ENCODE peak calls at places on chromosomes 4 and X, in seven cellular contexts. E is pancreas; B is right cardiac atrium; M is CD8-positive, alpha-beta memory T cell; F is sigmoid colon; G is aorta; I is body of pancreas. L is an unnamed sample.
A peak's percentile ranks its signal among the peaks of the same experiment; 100 is the strongest.

GRCh38 chr4:37477126-37477525 is 209.1 kb downstream of the RELL1 start:
- DNase-seq in E (no peak), B (no peak), M (no peak), F (no peak), G (no peak), I (no peak), L (no peak)

GRCh38 chr4:148152868-148153630 is 289.2 kb downstream of the NR3C2 start:
- DNase-seq in E (no peak), B (no peak), M (no peak), F (no peak), G (no peak), I (no peak), L (no peak)

GRCh38 chr4:126136922-126137781 is 822.4 kb downstream of the FAT4 start:
- DNase-seq in E (no peak), B (no peak), M (no peak), F (no peak), G (no peak), I (no peak), L (no peak)

GRCh38 chr4:2274320-2275043 is 12.6 kb upstream of the MXD4 start:
- DNase-seq in E (no peak), B (no peak), M (no peak), F (no peak), G (peak; percentile 67), I (no peak), L (no peak)

GRCh38 chr4:6523251-6523650 is 50.8 kb upstream of the PPP2R2C start:
- DNase-seq in E (no peak), B (no peak), M (no peak), F (no peak), G (no peak), I (no peak), L (no peak)

GRCh38 chr4:142265536-142265935 is 580.6 kb downstream of the INPP4B start:
- DNase-seq in E (peak; percentile 46), B (no peak), M (no peak), F (no peak), G (no peak), I (peak; percentile 22), L (no peak)

GRCh38 chrX:3589474-3589873 is 124.0 kb downstream of the PRKX start:
- DNase-seq in E (no peak), B (no peak), M (no peak), F (no peak), G (no peak), I (no peak), L (no peak)

GRCh38 chr4:188822698-188823097 is 683.5 kb downstream of the TRIML1 start:
- DNase-seq in E (no peak), B (no peak), M (no peak), F (no peak), G (no peak), I (no peak), L (peak; percentile 45)

GRCh38 chr4:7967501-7968261 is 28.0 kb upstream of the AFAP1 start:
- DNase-seq in E (no peak), B (no peak), M (no peak), F (no peak), G (no peak), I (no peak), L (no peak)

GRCh38 chr4:61201562-61202099 is 1.5 kb downstream of the ADGRL3 start:
- DNase-seq in E (no peak), B (no peak), M (no peak), F (peak; percentile 59), G (peak; percentile 78), I (no peak), L (no peak)

GRCh38 chr4:148054275-148054674 is 322.4 kb downstream of the ARHGAP10 start:
- DNase-seq in E (no peak), B (no peak), M (no peak), F (no peak), G (no peak), I (no peak), L (peak; percentile 6)

GRCh38 chrX:109036624-109037023 is 300.3 kb upstream of the IRS4 start:
- DNase-seq in E (no peak), B (no peak), M (no peak), F (no peak), G (no peak), I (no peak), L (no peak)

GRCh38 chr4:74768857-74769525 is 25.3 kb downstream of the BTC start:
- DNase-seq in E (no peak), B (no peak), M (no peak), F (no peak), G (no peak), I (no peak), L (peak; percentile 7)

GRCh38 chr4:110540606-110541440 is 64.9 kb downstream of the ENPEP start:
- DNase-seq in E (no peak), B (no peak), M (no peak), F (no peak), G (no peak), I (no peak), L (no peak)

GRCh38 chr4:173270312-173271027 is 63.7 kb downstream of the HMGB2 start:
- DNase-seq in E (no peak), B (no peak), M (no peak), F (no peak), G (no peak), I (no peak), L (no peak)

GRCh38 chr4:9996319-9997110 is 24.8 kb downstream of the SLC2A9 start:
- DNase-seq in E (no peak), B (no peak), M (no peak), F (peak; percentile 14), G (no peak), I (no peak), L (no peak)

GRCh38 chrX:147550217-147550616 is 361.5 kb upstream of the FMR1 start:
- DNase-seq in E (peak; percentile 1), B (no peak), M (no peak), F (no peak), G (no peak), I (peak; percentile 19), L (peak; percentile 22)

GRCh38 chr4:54913751-54914526 is 211.5 kb downstream of the KDR start:
- DNase-seq in E (no peak), B (no peak), M (no peak), F (no peak), G (no peak), I (no peak), L (peak; percentile 41)
- H3K4me1 ChIP-seq in E (no peaks in the 10 kb centered on the region), B (peaks cover 11% of the 10 kb centered on the region), M (no peaks in the 10 kb centered on the region), F (no peaks in the 10 kb centered on the region), G (peaks cover 3% of the 10 kb centered on the region), I (no peaks in the 10 kb centered on the region), L (peaks cover 10% of the 10 kb centered on the region)

GRCh38 chr4:186699881-186700397 is 23.7 kb downstream of the FAT1 start:
- DNase-seq in E (no peak), B (no peak), M (no peak), F (no peak), G (no peak), I (no peak), L (no peak)

GRCh38 chr4:186700746-186701145 is 22.9 kb downstream of the FAT1 start:
- DNase-seq in E (no peak), B (peak; percentile 92), M (no peak), F (peak; percentile 91), G (peak; percentile 91), I (peak; percentile 27), L (no peak)

GRCh38 chr4:186698525-186698924 is 25.1 kb downstream of the FAT1 start:
- DNase-seq in E (no peak), B (no peak), M (no peak), F (no peak), G (no peak), I (no peak), L (no peak)

GRCh38 chr4:186698028-186698427 is 25.6 kb downstream of the FAT1 start:
- DNase-seq in E (no peak), B (no peak), M (no peak), F (no peak), G (no peak), I (no peak), L (no peak)

DNA sequence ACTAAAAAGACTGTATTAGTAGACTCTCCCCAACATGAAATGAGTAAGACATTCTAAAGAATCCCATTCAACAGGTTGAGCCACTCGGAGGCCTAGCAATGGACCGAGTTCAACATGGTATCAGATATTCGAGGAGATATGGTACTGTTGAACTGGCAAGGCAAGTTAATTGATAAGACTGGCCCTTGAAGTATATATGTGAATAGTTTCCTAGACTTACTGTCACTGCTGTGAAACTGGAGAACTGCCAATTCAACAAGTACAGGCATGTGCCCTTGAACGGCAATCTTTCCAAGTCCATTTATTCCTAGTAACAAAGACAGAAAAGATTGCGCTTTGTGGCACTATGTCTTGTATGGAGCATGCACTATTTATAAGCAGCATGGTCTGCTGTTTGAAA is 24.4 kb downstream of the FAT1 start:
- DNase-seq in E (peak; percentile 48), B (no peak), M (no peak), F (no peak), G (no peak), I (peak; percentile 55), L (peak; percentile 34)
- H3K4me1 ChIP-seq in E (peaks cover 8% of the 10 kb centered on the region), B (peaks cover 18% of the 10 kb centered on the region), M (no peaks in the 10 kb centered on the region), F (peaks cover 39% of the 10 kb centered on the region), G (peaks cover 6% of the 10 kb centered on the region), I (peaks cover 65% of the 10 kb centered on the region), L (peaks cover 47% of the 10 kb centered on the region)

GRCh38 chr4:99945718-99946345 is 586 bp downstream of the DNAJB14 start:
- DNase-seq in E (no peak), B (no peak), M (no peak), F (peak; percentile 66), G (peak; percentile 81), I (no peak), L (peak; percentile 52)
- H3K4me1 ChIP-seq in E (peaks cover 21% of the 10 kb centered on the region), B (no peaks in the 10 kb centered on the region), M (peaks cover 63% of the 10 kb centered on the region), F (peaks cover 49% of the 10 kb centered on the region), G (no peaks in the 10 kb centered on the region), I (peaks cover 24% of the 10 kb centered on the region), L (peaks cover 16% of the 10 kb centered on the region)

GRCh38 chr4:71009091-71009490 is 15.6 kb downstream of the DCK start:
- DNase-seq in E (no peak), B (no peak), M (no peak), F (no peak), G (no peak), I (no peak), L (no peak)
- H3K4me1 ChIP-seq in E (no peaks in the 10 kb centered on the region), B (no peaks in the 10 kb centered on the region), M (peaks cover 35% of the 10 kb centered on the region), F (no peaks in the 10 kb centered on the region), G (no peaks in the 10 kb centered on the region), I (peaks cover 3% of the 10 kb centered on the region), L (no peaks in the 10 kb centered on the region)

DNA sequence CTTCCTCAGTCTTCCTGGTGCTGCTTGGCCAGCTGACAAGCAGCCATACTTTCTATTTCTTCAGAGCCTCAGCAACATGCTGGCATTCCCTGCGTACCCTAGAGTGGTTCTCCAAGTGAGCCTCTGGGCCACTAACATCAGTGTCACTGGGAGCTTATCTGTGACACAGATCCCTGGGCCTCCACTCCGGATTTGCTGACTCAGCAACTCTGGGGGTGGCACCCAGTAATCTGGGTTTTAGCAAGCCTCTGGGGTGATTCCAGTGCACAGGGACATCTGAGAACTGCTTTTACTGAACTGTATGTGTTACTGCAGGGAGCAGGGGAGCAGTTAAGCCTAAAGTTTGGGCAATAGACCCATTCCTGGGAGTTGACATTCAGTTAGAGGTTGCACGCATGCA is 28.2 kb upstream of the HMGB3 start:
- DNase-seq in E (no peak), B (no peak), M (no peak), F (no peak), G (peak; percentile 26), I (no peak), L (no peak)
- H3K4me1 ChIP-seq in E (no peaks in the 10 kb centered on the region), B (no peaks in the 10 kb centered on the region), M (no peaks in the 10 kb centered on the region), F (no peaks in the 10 kb centered on the region), G (no peaks in the 10 kb centered on the region), I (no peaks in the 10 kb centered on the region), L (no peaks in the 10 kb centered on the region)

DNA sequence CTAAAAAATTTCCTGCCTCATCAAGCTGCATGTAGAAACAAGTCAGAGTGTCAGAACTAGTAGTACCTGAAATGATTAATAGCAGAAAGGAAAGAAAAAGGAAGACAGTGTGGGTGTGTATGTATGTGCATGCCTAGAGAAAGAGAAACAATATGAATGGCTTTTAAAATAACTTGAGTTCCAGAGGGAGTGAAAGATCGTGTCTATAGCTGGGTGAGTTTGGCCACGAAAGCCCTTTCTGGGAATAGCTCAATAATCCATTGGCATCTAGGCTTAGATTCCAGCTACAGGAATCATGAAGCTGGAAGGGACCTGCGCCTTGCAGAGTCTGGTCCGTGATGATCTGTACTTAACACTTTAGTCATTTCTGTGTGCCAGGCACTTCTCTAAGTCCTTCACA is 195.6 kb downstream of the RAPGEF2 start:
- DNase-seq in E (no peak), B (no peak), M (no peak), F (no peak), G (no peak), I (no peak), L (no peak)
- H3K4me1 ChIP-seq in E (no peaks in the 10 kb centered on the region), B (no peaks in the 10 kb centered on the region), M (no peaks in the 10 kb centered on the region), F (peaks cover 6% of the 10 kb centered on the region), G (peaks cover 1% of the 10 kb centered on the region), I (peaks cover 9% of the 10 kb centered on the region), L (no peaks in the 10 kb centered on the region)

L was measured in Caco-2.